ENCODE peak calls at places on chromosomes 4 and X, in eight cellular contexts. K is stimulated activated naive B cell treated with anti-CD40 and anti-IgM and Interleukin-4, amounts not matched to agents 10 μg/mL and 1 μg/mL and 100 μg/mL, for 72 hours; R is foreskin fibroblast; I is choroid plexus epithelial cell; W is germinal center; M is left kidney; V is pancreas; D is IMR-90. J is an unnamed sample.

GRCh38 chr4:30839583-30840520 is 119.7 kb downstream of the PCDH7 start:
- DNase-seq in K (no peak), R (no peak), I (peak), W (no peak), M (no peak), V (no peak), D (peak), J (no peak)

GRCh38 chrX:47523297-47523696 is 37.7 kb upstream of the ARAF start:
- DNase-seq in K (peak), R (no peak), I (peak), W (peak), M (peak), V (peak), D (peak), J (peak)

GRCh38 chr4:159298502-159298901 is 195.6 kb downstream of the RAPGEF2 start:
- DNase-seq in K (no peak), R (no peak), I (peak), W (no peak), M (no peak), V (no peak), D (peak), J (peak)

GRCh38 chrX:15465347-15465746 is 27.8 kb downstream of the PIR start:
- DNase-seq in K (peak), R (peak), I (no peak), W (peak), M (no peak), V (no peak), D (peak), J (peak)

GRCh38 chr4:59457576-59457975 is 1742.5 kb upstream of the ADGRL3 start:
- DNase-seq in K (no peak), R (no peak), I (no peak), W (no peak), M (no peak), V (no peak), D (no peak), J (no peak)

GRCh38 chrX:69185886-69186285 is 20.6 kb upstream of the PJA1 start:
- DNase-seq in K (no peak), R (no peak), I (no peak), W (no peak), M (no peak), V (no peak), D (no peak), J (no peak)

GRCh38 chr4:23788027-23788426 is 101.8 kb downstream of the PPARGC1A start:
- DNase-seq in K (no peak), R (no peak), I (no peak), W (no peak), M (no peak), V (no peak), D (no peak), J (no peak)

GRCh38 chr4:61614256-61614655 is 414.1 kb downstream of the ADGRL3 start:
- DNase-seq in K (no peak), R (no peak), I (peak), W (no peak), M (no peak), V (no peak), D (peak), J (no peak)

GRCh38 chr4:183409956-183410355 is 34.5 kb upstream of the CDKN2AIP start:
- DNase-seq in K (no peak), R (no peak), I (no peak), W (no peak), M (peak), V (no peak), D (no peak), J (no peak)

GRCh38 chr4:184506527-184507121 is 32.3 kb upstream of the IRF2 start:
- DNase-seq in K (peak), R (no peak), I (no peak), W (peak), M (peak), V (no peak), D (no peak), J (no peak)

GRCh38 chr4:109025471-109026076 is 262.7 kb upstream of the ETNPPL start:
- DNase-seq in K (no peak), R (no peak), I (no peak), W (no peak), M (no peak), V (no peak), D (no peak), J (peak)

GRCh38 chr4:75724867-75725724 is 719 bp downstream of the USO1 start:
- DNase-seq in K (peak), R (peak), I (peak), W (peak), M (peak), V (peak), D (peak), J (peak)

GRCh38 chr4:127012549-127012948 is 620.2 kb upstream of the INTU start:
- DNase-seq in K (no peak), R (peak), I (peak), W (no peak), M (no peak), V (no peak), D (peak), J (peak)

GRCh38 chrX:71103110-71103983 is 3.2 kb downstream of the CXorf65 start:
- DNase-seq in K (peak), R (no peak), I (no peak), W (no peak), M (peak), V (no peak), D (no peak), J (no peak)

GRCh38 chr4:80015407-80016189 is 57.4 kb downstream of the ANTXR2 start:
- DNase-seq in K (no peak), R (no peak), I (no peak), W (no peak), M (no peak), V (no peak), D (no peak), J (peak)

J was measured in fibroblast of villous mesenchyme.